ENCODE peak calls at places on chromosomes 4 and X, in five cellular contexts. P, I, O, C and L are unnamed samples.

GRCh38 chr4:86720508-86721068 is 126.5 kb downstream of the PTPN13 start:
- DNase-seq in P (no peak), I (no peak), O (no peak), C (no peak), L (no peak)

GRCh38 chr4:65665951-65666523 is 4.3 kb downstream of the EPHA5 start:
- DNase-seq in P (no peak), I (no peak), O (no peak), C (no peak), L (no peak)

GRCh38 chr4:150173420-150173819 is 95.2 kb downstream of the DCLK2 start:
- DNase-seq in P (no peak), I (no peak), O (no peak), C (no peak), L (no peak)

GRCh38 chr4:10579700-10580099 is 104.9 kb downstream of the CLNK start:
- DNase-seq in P (no peak), I (no peak), O (no peak), C (no peak), L (no peak)

GRCh38 chrX:102964941-102965340 is 27.9 kb downstream of the RAB40AL start:
- DNase-seq in P (no peak), I (no peak), O (no peak), C (no peak), L (no peak)

GRCh38 chrX:56068274-56068758 is 163.8 kb upstream of the KLF8 start:
- DNase-seq in P (no peak), I (no peak), O (no peak), C (peak), L (no peak)

GRCh38 chrX:119375561-119375960 is 23.6 kb upstream of the SLC25A43 start:
- DNase-seq in P (no peak), I (no peak), O (no peak), C (no peak), L (no peak)

GRCh38 chrX:123425904-123426303 is 241.8 kb downstream of the GRIA3 start:
- DNase-seq in P (peak), I (no peak), O (no peak), C (no peak), L (no peak)

GRCh38 chr4:2353222-2354107 is 65.0 kb downstream of the ZFYVE28 start:
- DNase-seq in P (no peak), I (no peak), O (peak), C (no peak), L (peak)

GRCh38 chrX:17375631-17376380 is 806 bp downstream of the NHS start:
- DNase-seq in P (peak), I (no peak), O (no peak), C (peak), L (no peak)

GRCh38 chrX:141641138-141641537 is 51.6 kb downstream of the SPANXA2 start:
- DNase-seq in P (no peak), I (no peak), O (no peak), C (no peak), L (no peak)

GRCh38 chrX:30806187-30806728 is 82.8 kb downstream of the TAB3 start:
- DNase-seq in P (no peak), I (no peak), O (no peak), C (no peak), L (no peak)

GRCh38 chr4:158825443-158826036 is 56.7 kb downstream of the FNIP2 start:
- DNase-seq in P (no peak), I (no peak), O (no peak), C (no peak), L (no peak)

GRCh38 chr4:52848255-52848654 is 13.9 kb upstream of the RASL11B start:
- DNase-seq in P (no peak), I (no peak), O (no peak), C (no peak), L (no peak)

GRCh38 chr4:122450847-122451246 is 5.7 kb downstream of the IL2 start:
- DNase-seq in P (no peak), I (no peak), O (no peak), C (peak), L (no peak)

GRCh38 chr4:183507928-183508327 is 3.1 kb downstream of the ING2 start:
- DNase-seq in P (no peak), I (no peak), O (no peak), C (no peak), L (no peak)

GRCh38 chr4:125551451-125551850 is 236.7 kb downstream of the FAT4 start:
- DNase-seq in P (no peak), I (no peak), O (no peak), C (no peak), L (no peak)

GRCh38 chrX:17390325-17390992 is 15.5 kb downstream of the NHS start:
- DNase-seq in P (no peak), I (no peak), O (no peak), C (no peak), L (no peak)

GRCh38 chrX:39900788-39901170 is 197.0 kb downstream of the BCOR start:
- DNase-seq in P (peak), I (no peak), O (no peak), C (no peak), L (no peak)

GRCh38 chrX:37818031-37818430 is 29.3 kb downstream of the DYNLT3 start:
- DNase-seq in P (no peak), I (no peak), O (no peak), C (no peak), L (no peak)

GRCh38 chr4:2512396-2513135 is 23.9 kb upstream of the FAM193A start:
- DNase-seq in P (no peak), I (no peak), O (no peak), C (no peak), L (no peak)

GRCh38 chr4:150367326-150367725 is 214.6 kb upstream of the MAB21L2 start:
- DNase-seq in P (no peak), I (no peak), O (no peak), C (no peak), L (no peak)

GRCh38 chrX:124475358-124475757 is 129.0 kb downstream of the SH2D1A start:
- DNase-seq in P (no peak), I (no peak), O (no peak), C (no peak), L (no peak)

GRCh38 chr4:11005321-11005720 is 320.8 kb upstream of the CLNK start:
- DNase-seq in P (no peak), I (no peak), O (no peak), C (no peak), L (no peak)

GRCh38 chr4:185700048-185700447 is 111.9 kb downstream of the SORBS2 start:
- DNase-seq in P (peak), I (no peak), O (no peak), C (no peak), L (no peak)

GRCh38 chrX:44447214-44447613 is 95.4 kb downstream of the FUNDC1 start:
- DNase-seq in P (no peak), I (no peak), O (no peak), C (no peak), L (no peak)

GRCh38 chr4:185803015-185803414 is 9.0 kb downstream of the SORBS2 start:
- DNase-seq in P (no peak), I (no peak), O (no peak), C (no peak), L (no peak)

GRCh38 chr4:44017422-44017739 is 431.2 kb downstream of the KCTD8 start:
- DNase-seq in P (no peak), I (no peak), O (no peak), C (no peak), L (no peak)

GRCh38 chr4:124386648-124387047 is 325.9 kb downstream of the ANKRD50 start:
- DNase-seq in P (no peak), I (no peak), O (no peak), C (no peak), L (no peak)

GRCh38 chrX:16160729-16161128 is 6.6 kb upstream of the MAGEB17 start:
- DNase-seq in P (no peak), I (no peak), O (no peak), C (no peak), L (no peak)

GRCh38 chr4:3209551-3210325 is 39.2 kb upstream of the MSANTD1 start:
- DNase-seq in P (no peak), I (no peak), O (peak), C (no peak), L (no peak)

GRCh38 chr4:139550724-139551429 is 5.1 kb downstream of the SETD7 start:
- DNase-seq in P (no peak), I (no peak), O (no peak), C (no peak), L (no peak)

GRCh38 chr4:184362338-184362737 is 112.0 kb downstream of the IRF2 start:
- DNase-seq in P (no peak), I (no peak), O (no peak), C (no peak), L (no peak)

GRCh38 chr4:4259484-4260100 is 11.6 kb upstream of the TMEM128 start:
- DNase-seq in P (no peak), I (no peak), O (no peak), C (no peak), L (no peak)

GRCh38 chr4:52704133-52704532 is 45.0 kb upstream of the USP46 start:
- DNase-seq in P (no peak), I (no peak), O (no peak), C (no peak), L (no peak)

GRCh38 chr4:22410645-22411247 is 105.1 kb downstream of the ADGRA3 start:
- DNase-seq in P (no peak), I (no peak), O (no peak), C (no peak), L (no peak)

GRCh38 chrX:136623400-136623799 is 24.6 kb upstream of the CD40LG start:
- DNase-seq in P (no peak), I (no peak), O (no peak), C (no peak), L (no peak)

GRCh38 chrX:459611-460010 is 72.9 kb upstream of the PPP2R3B start:
- DNase-seq in P (no peak), I (no peak), O (peak), C (no peak), L (no peak)

GRCh38 chr4:188554413-188554812 is 415.2 kb downstream of the TRIML1 start:
- DNase-seq in P (no peak), I (no peak), O (no peak), C (no peak), L (no peak)